ENCODE peak calls at places on chromosomes 12 and 14, in ten cellular contexts. One of them, this sample, is unnamed.

GRCh38 chr12:31021809-31022492 is 51.7 kb upstream of the DDX11 start:
- DNase-seq in bronchial epithelial cell: no peak
- DNase-seq in iris pigment epithelial cell: peak
- DNase-seq in ureter: no peak
- DNase-seq in progenitor cell of endocrine pancreas: no peak
- DNase-seq in iPS DF 6.9: no peak
- DNase-seq in amygdala: no peak
- DNase-seq in stomach: no peak
- DNase-seq in AG04450: no peak
- DNase-seq in AG08396: no peak
- DNase-seq in this sample: no peak

GRCh38 chr12:46168426-46168825 is 100.4 kb downstream of the SLC38A1 start:
- DNase-seq in ureter: no peak
- DNase-seq in AG04450: no peak
- DNase-seq in progenitor cell of endocrine pancreas: no peak
- DNase-seq in amygdala: no peak
- DNase-seq in bronchial epithelial cell: no peak
- DNase-seq in stomach: no peak
- DNase-seq in iPS DF 6.9: no peak
- DNase-seq in iris pigment epithelial cell: no peak
- DNase-seq in AG08396: no peak
- DNase-seq in this sample: no peak

GRCh38 chr12:85993746-85994145 is 119.7 kb downstream of the NTS start:
- DNase-seq in stomach: no peak
- DNase-seq in iPS DF 6.9: no peak
- DNase-seq in AG04450: no peak
- DNase-seq in amygdala: no peak
- DNase-seq in iris pigment epithelial cell: no peak
- DNase-seq in progenitor cell of endocrine pancreas: no peak
- DNase-seq in bronchial epithelial cell: no peak
- DNase-seq in ureter: no peak
- DNase-seq in AG08396: no peak
- DNase-seq in this sample: no peak

GRCh38 chr14:22303589-22304195 is 285.3 kb downstream of the DAD1 start:
- DNase-seq in progenitor cell of endocrine pancreas: no peak
- DNase-seq in iPS DF 6.9: no peak
- DNase-seq in ureter: no peak
- DNase-seq in AG04450: no peak
- DNase-seq in amygdala: no peak
- DNase-seq in bronchial epithelial cell: no peak
- DNase-seq in stomach: no peak
- DNase-seq in AG08396: peak
- DNase-seq in iris pigment epithelial cell: no peak
- DNase-seq in this sample: peak

GRCh38 chr14:74825008-74825407 is 50.9 kb downstream of the PROX2 start:
- DNase-seq in amygdala: no peak
- DNase-seq in stomach: no peak
- DNase-seq in progenitor cell of endocrine pancreas: no peak
- DNase-seq in bronchial epithelial cell: peak
- DNase-seq in ureter: no peak
- DNase-seq in AG08396: peak
- DNase-seq in iris pigment epithelial cell: peak
- DNase-seq in iPS DF 6.9: no peak
- DNase-seq in AG04450: no peak
- DNase-seq in this sample: no peak

GRCh38 chr12:111791507-111791906 is 24.8 kb downstream of the ALDH2 start:
- DNase-seq in AG08396: no peak
- DNase-seq in progenitor cell of endocrine pancreas: no peak
- DNase-seq in amygdala: no peak
- DNase-seq in stomach: no peak
- DNase-seq in AG04450: no peak
- DNase-seq in ureter: no peak
- DNase-seq in bronchial epithelial cell: no peak
- DNase-seq in iPS DF 6.9: no peak
- DNase-seq in iris pigment epithelial cell: no peak
- DNase-seq in this sample: no peak

GRCh38 chr14:53570411-53571387 is 385.9 kb downstream of the BMP4 start:
- DNase-seq in bronchial epithelial cell: no peak
- DNase-seq in AG08396: no peak
- DNase-seq in iPS DF 6.9: no peak
- DNase-seq in iris pigment epithelial cell: no peak
- DNase-seq in ureter: no peak
- DNase-seq in amygdala: no peak
- DNase-seq in progenitor cell of endocrine pancreas: no peak
- DNase-seq in stomach: no peak
- DNase-seq in AG04450: no peak
- DNase-seq in this sample: no peak

GRCh38 chr14:61577506-61577931 is 117.8 kb upstream of the HIF1A start:
- DNase-seq in iPS DF 6.9: no peak
- DNase-seq in progenitor cell of endocrine pancreas: no peak
- DNase-seq in AG04450: no peak
- DNase-seq in AG08396: no peak
- DNase-seq in amygdala: no peak
- DNase-seq in stomach: no peak
- DNase-seq in ureter: no peak
- DNase-seq in bronchial epithelial cell: no peak
- DNase-seq in iris pigment epithelial cell: no peak
- DNase-seq in this sample: no peak

GRCh38 chr14:57089901-57090300 is 178.8 kb downstream of the EXOC5 start:
- DNase-seq in bronchial epithelial cell: no peak
- DNase-seq in progenitor cell of endocrine pancreas: no peak
- DNase-seq in stomach: no peak
- DNase-seq in AG04450: no peak
- DNase-seq in ureter: no peak
- DNase-seq in iPS DF 6.9: no peak
- DNase-seq in AG08396: no peak
- DNase-seq in amygdala: no peak
- DNase-seq in iris pigment epithelial cell: no peak
- DNase-seq in this sample: no peak

GRCh38 chr14:103164006-103164405 is 40.7 kb downstream of the TNFAIP2 start:
- DNase-seq in AG08396: no peak
- DNase-seq in stomach: no peak
- DNase-seq in amygdala: no peak
- DNase-seq in iPS DF 6.9: no peak
- DNase-seq in bronchial epithelial cell: no peak
- DNase-seq in progenitor cell of endocrine pancreas: no peak
- DNase-seq in ureter: no peak
- DNase-seq in iris pigment epithelial cell: no peak
- DNase-seq in AG04450: no peak
- DNase-seq in this sample: no peak

GRCh38 chr12:109601557-109601956 is 28.0 kb downstream of the MVK start:
- DNase-seq in ureter: no peak
- DNase-seq in stomach: no peak
- DNase-seq in iPS DF 6.9: no peak
- DNase-seq in progenitor cell of endocrine pancreas: no peak
- DNase-seq in AG08396: no peak
- DNase-seq in AG04450: no peak
- DNase-seq in bronchial epithelial cell: no peak
- DNase-seq in amygdala: no peak
- DNase-seq in iris pigment epithelial cell: no peak
- DNase-seq in this sample: no peak

GRCh38 chr12:54389536-54390175 is 5.1 kb upstream of the ZNF385A start:
- DNase-seq in bronchial epithelial cell: no peak
- DNase-seq in iris pigment epithelial cell: no peak
- DNase-seq in amygdala: no peak
- DNase-seq in progenitor cell of endocrine pancreas: no peak
- DNase-seq in ureter: no peak
- DNase-seq in AG04450: no peak
- DNase-seq in stomach: no peak
- DNase-seq in AG08396: no peak
- DNase-seq in iPS DF 6.9: no peak
- DNase-seq in this sample: no peak

GRCh38 chr12:104083769-104084475 is 19.6 kb downstream of the HCFC2 start:
- DNase-seq in bronchial epithelial cell: no peak
- DNase-seq in iPS DF 6.9: no peak
- DNase-seq in progenitor cell of endocrine pancreas: no peak
- DNase-seq in amygdala: no peak
- DNase-seq in AG04450: no peak
- DNase-seq in ureter: no peak
- DNase-seq in stomach: no peak
- DNase-seq in AG08396: no peak
- DNase-seq in iris pigment epithelial cell: no peak
- DNase-seq in this sample: no peak

GRCh38 chr12:58967551-58967950 is 47.2 kb upstream of the LRIG3 start:
- DNase-seq in ureter: no peak
- DNase-seq in amygdala: no peak
- DNase-seq in AG04450: no peak
- DNase-seq in AG08396: no peak
- DNase-seq in bronchial epithelial cell: peak
- DNase-seq in iris pigment epithelial cell: peak
- DNase-seq in stomach: no peak
- DNase-seq in progenitor cell of endocrine pancreas: no peak
- DNase-seq in iPS DF 6.9: no peak
- DNase-seq in this sample: no peak

GRCh38 chr12:119381471-119382235 is 47.1 kb downstream of the CCDC60 start:
- DNase-seq in AG08396: no peak
- DNase-seq in amygdala: no peak
- DNase-seq in iris pigment epithelial cell: no peak
- DNase-seq in AG04450: no peak
- DNase-seq in iPS DF 6.9: no peak
- DNase-seq in bronchial epithelial cell: no peak
- DNase-seq in ureter: no peak
- DNase-seq in progenitor cell of endocrine pancreas: no peak
- DNase-seq in stomach: no peak
- DNase-seq in this sample: no peak

GRCh38 chr12:27571463-27571862 is 47.5 kb downstream of the PPFIBP1 start:
- DNase-seq in AG04450: no peak
- DNase-seq in amygdala: no peak
- DNase-seq in bronchial epithelial cell: peak
- DNase-seq in iris pigment epithelial cell: peak
- DNase-seq in stomach: no peak
- DNase-seq in iPS DF 6.9: no peak
- DNase-seq in AG08396: peak
- DNase-seq in ureter: no peak
- DNase-seq in progenitor cell of endocrine pancreas: no peak
- DNase-seq in this sample: peak

GRCh38 chr14:75689012-75689411 is 28.0 kb downstream of the TTLL5 start:
- DNase-seq in AG08396: peak
- DNase-seq in AG04450: no peak
- DNase-seq in stomach: no peak
- DNase-seq in ureter: no peak
- DNase-seq in progenitor cell of endocrine pancreas: no peak
- DNase-seq in iris pigment epithelial cell: peak
- DNase-seq in iPS DF 6.9: no peak
- DNase-seq in amygdala: no peak
- DNase-seq in bronchial epithelial cell: no peak
- DNase-seq in this sample: no peak

GRCh38 chr12:80763874-80764273 is 47.2 kb downstream of the MYF5 start:
- DNase-seq in iris pigment epithelial cell: peak
- DNase-seq in ureter: no peak
- DNase-seq in bronchial epithelial cell: peak
- DNase-seq in AG08396: no peak
- DNase-seq in iPS DF 6.9: no peak
- DNase-seq in progenitor cell of endocrine pancreas: no peak
- DNase-seq in stomach: no peak
- DNase-seq in amygdala: no peak
- DNase-seq in AG04450: no peak
- DNase-seq in this sample: peak

GRCh38 chr14:89337912-89338311 is 79.1 kb downstream of the FOXN3 start:
- DNase-seq in stomach: no peak
- DNase-seq in iPS DF 6.9: no peak
- DNase-seq in amygdala: no peak
- DNase-seq in AG04450: no peak
- DNase-seq in bronchial epithelial cell: no peak
- DNase-seq in AG08396: no peak
- DNase-seq in progenitor cell of endocrine pancreas: no peak
- DNase-seq in iris pigment epithelial cell: no peak
- DNase-seq in ureter: no peak
- DNase-seq in this sample: no peak

GRCh38 chr12:110668480-110669192 is 20.3 kb downstream of the HVCN1 start:
- DNase-seq in ureter: no peak
- DNase-seq in progenitor cell of endocrine pancreas: no peak
- DNase-seq in AG04450: no peak
- DNase-seq in iPS DF 6.9: no peak
- DNase-seq in stomach: no peak
- DNase-seq in bronchial epithelial cell: no peak
- DNase-seq in iris pigment epithelial cell: no peak
- DNase-seq in AG08396: no peak
- DNase-seq in amygdala: no peak
- DNase-seq in this sample: no peak

GRCh38 chr12:49923035-49923644 is 19.4 kb upstream of the FAIM2 start:
- DNase-seq in amygdala: no peak
- DNase-seq in AG04450: no peak
- DNase-seq in stomach: no peak
- DNase-seq in iris pigment epithelial cell: no peak
- DNase-seq in bronchial epithelial cell: no peak
- DNase-seq in ureter: no peak
- DNase-seq in iPS DF 6.9: no peak
- DNase-seq in AG08396: no peak
- DNase-seq in progenitor cell of endocrine pancreas: no peak
- DNase-seq in this sample: no peak

GRCh38 chr14:60091550-60092511 is at the start of gene PCNX4:
- DNase-seq in progenitor cell of endocrine pancreas: peak
- DNase-seq in ureter: peak
- DNase-seq in amygdala: peak
- DNase-seq in bronchial epithelial cell: peak
- DNase-seq in AG08396: peak
- DNase-seq in iPS DF 6.9: peak
- DNase-seq in AG04450: peak
- DNase-seq in iris pigment epithelial cell: peak
- DNase-seq in stomach: peak
- DNase-seq in this sample: peak

GRCh38 chr14:93967637-93968250 is 8.6 kb downstream of the ASB2 start:
- DNase-seq in amygdala: no peak
- DNase-seq in bronchial epithelial cell: no peak
- DNase-seq in iris pigment epithelial cell: no peak
- DNase-seq in AG08396: no peak
- DNase-seq in progenitor cell of endocrine pancreas: no peak
- DNase-seq in iPS DF 6.9: no peak
- DNase-seq in ureter: no peak
- DNase-seq in stomach: no peak
- DNase-seq in AG04450: no peak
- DNase-seq in this sample: no peak

GRCh38 chr12:54378791-54379400 is 5.6 kb downstream of the ZNF385A start:
- DNase-seq in ureter: peak
- DNase-seq in AG08396: peak
- DNase-seq in iPS DF 6.9: no peak
- DNase-seq in amygdala: no peak
- DNase-seq in iris pigment epithelial cell: peak
- DNase-seq in bronchial epithelial cell: no peak
- DNase-seq in progenitor cell of endocrine pancreas: peak
- DNase-seq in AG04450: no peak
- DNase-seq in stomach: peak
- DNase-seq in this sample: peak

GRCh38 chr14:31194661-31195060 is 12.9 kb downstream of the HECTD1 start:
- DNase-seq in AG04450: no peak
- DNase-seq in progenitor cell of endocrine pancreas: no peak
- DNase-seq in iris pigment epithelial cell: peak
- DNase-seq in ureter: no peak
- DNase-seq in stomach: no peak
- DNase-seq in amygdala: no peak
- DNase-seq in iPS DF 6.9: no peak
- DNase-seq in bronchial epithelial cell: no peak
- DNase-seq in AG08396: no peak
- DNase-seq in this sample: no peak

GRCh38 chr14:24952851-24953666 is 96.9 kb downstream of the STXBP6 start:
- DNase-seq in amygdala: peak
- DNase-seq in AG08396: no peak
- DNase-seq in AG04450: no peak
- DNase-seq in iPS DF 6.9: peak
- DNase-seq in bronchial epithelial cell: no peak
- DNase-seq in iris pigment epithelial cell: no peak
- DNase-seq in stomach: no peak
- DNase-seq in progenitor cell of endocrine pancreas: no peak
- DNase-seq in ureter: no peak
- DNase-seq in this sample: no peak

GRCh38 chr14:68657300-68658028 is 135.4 kb downstream of the ZFP36L1 start:
- DNase-seq in iPS DF 6.9: no peak
- DNase-seq in progenitor cell of endocrine pancreas: no peak
- DNase-seq in AG08396: no peak
- DNase-seq in stomach: no peak
- DNase-seq in amygdala: no peak
- DNase-seq in iris pigment epithelial cell: no peak
- DNase-seq in ureter: no peak
- DNase-seq in bronchial epithelial cell: no peak
- DNase-seq in AG04450: no peak
- DNase-seq in this sample: no peak

GRCh38 chr14:39069923-39070322 is 33.1 kb downstream of the SEC23A start:
- DNase-seq in bronchial epithelial cell: no peak
- DNase-seq in iris pigment epithelial cell: no peak
- DNase-seq in ureter: no peak
- DNase-seq in AG04450: no peak
- DNase-seq in amygdala: no peak
- DNase-seq in AG08396: no peak
- DNase-seq in iPS DF 6.9: no peak
- DNase-seq in progenitor cell of endocrine pancreas: no peak
- DNase-seq in stomach: no peak
- DNase-seq in this sample: no peak

This sample was measured in Caki2.